ENCODE peak calls at places on chromosomes 11 and 22, in eight cellular contexts. O is HCT116, V is body of pancreas, J is uterus, D is ovary, R is transverse colon, Y is heart left ventricle, L is IMR-90. A is an unnamed sample. For H3K4me1, the result is how much of the 10 kb centered on the place peaks cover.

GRCh38 chr22:44869196-44869595 is 116.8 kb downstream of the ARHGAP8 start:
- DNase-seq in R (no peak), Y (no peak), V (no peak), L (peak), O (no peak), J (no peak), D (no peak), A (no peak)

GRCh38 chr11:69950120-69950519 is 128.0 kb upstream of the ANO1 start:
- DNase-seq in D (no peak), R (peak), L (peak), O (peak), V (no peak), J (no peak), Y (no peak), A (peak)

GRCh38 chr11:128379587-128380279 is 207.6 kb downstream of the ETS1 start:
- DNase-seq in R (no peak), O (no peak), D (no peak), J (no peak), Y (no peak), V (no peak), L (no peak), A (no peak)

GRCh38 chr22:40345801-40346177 is 511 bp upstream of the ADSL start:
- DNase-seq in J (no peak), V (no peak), R (peak), D (no peak), Y (no peak), L (no peak), O (no peak), A (no peak)

GRCh38 chr11:82889133-82890001 is 10.9 kb downstream of the PRCP start:
- DNase-seq in L (peak), J (no peak), Y (peak), O (no peak), R (no peak), D (no peak), V (no peak), A (no peak)

GRCh38 chr11:128481135-128481534 is 106.2 kb downstream of the ETS1 start:
- DNase-seq in V (no peak), L (peak), O (no peak), Y (no peak), D (no peak), J (no peak), R (no peak), A (no peak)

GRCh38 chr11:77088236-77089003 is 14.2 kb upstream of the OMP start:
- DNase-seq in R (peak), L (no peak), J (no peak), V (peak), O (no peak), D (no peak), Y (peak), A (peak)

GRCh38 chr11:71364176-71364671 is 84.0 kb downstream of the DHCR7 start:
- DNase-seq in J (no peak), V (peak), O (no peak), L (no peak), Y (no peak), R (no peak), D (no peak), A (no peak)

GRCh38 chr22:48982321-48982905 is 845.3 kb downstream of the BRD1 start:
- DNase-seq in R (no peak), J (no peak), Y (no peak), O (no peak), D (no peak), L (no peak), V (no peak), A (no peak)

GRCh38 chr11:12692238-12693074 is 18.2 kb downstream of the TEAD1 start:
- DNase-seq in D (peak), V (peak), L (peak), Y (peak), R (peak), J (peak), O (peak), A (peak)
- TF ChIP-seq POLR2A in D (no peak), V (peak), L (peak), Y (no peak), R (no peak), J (no peak), O (no peak), A (peak)

GRCh38 chr22:25933158-25933788 is 191.3 kb downstream of the MYO18B start:
- DNase-seq in O (no peak), V (no peak), R (no peak), J (no peak), Y (no peak), L (no peak), D (no peak), A (no peak)
- H3K4me1 ChIP-seq in O (under half), V (under half), R (under half), J (under half), Y (under half), L (under half), D (under half), A (under half)

DNA sequence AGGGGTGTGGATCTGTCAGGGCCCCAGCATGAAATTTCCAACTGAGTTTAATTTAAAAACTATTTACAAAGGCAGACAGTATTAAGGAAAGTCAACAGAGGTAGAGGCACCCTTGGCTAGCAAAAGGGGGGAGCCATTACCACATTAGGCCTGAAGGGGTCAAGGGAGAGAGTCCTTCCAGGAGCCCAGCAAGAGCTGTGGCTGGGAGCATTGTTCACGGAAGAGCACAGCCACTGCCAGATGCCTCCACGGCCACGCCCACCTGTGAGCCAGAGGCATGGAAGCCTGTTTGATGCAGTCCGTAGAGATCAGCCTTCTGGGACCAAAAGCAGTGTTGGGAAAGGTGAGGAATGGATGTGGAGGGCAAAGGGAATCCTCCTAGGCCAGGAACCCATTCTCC is 102.6 kb downstream of the GALNT18 start:
- DNase-seq in V (no peak), O (no peak), Y (no peak), D (no peak), L (no peak), R (no peak), J (no peak), A (no peak)
- TF ChIP-seq CTCF in V (no peak), O (no peak), Y (no peak), D (no peak), L (no peak), R (no peak), J (no peak), A (no peak)

GRCh38 chr22:39290724-39291161 is 28.7 kb downstream of the RPL3 start:
- DNase-seq in V (peak), Y (peak), D (peak), R (no peak), J (peak), O (no peak), L (peak), A (peak)

GRCh38 chr22:39292002-39292401 is 27.4 kb downstream of the RPL3 start:
- DNase-seq in Y (no peak), L (no peak), D (no peak), V (peak), R (no peak), J (no peak), O (no peak), A (no peak)

GRCh38 chr22:39291501-39291900 is 27.9 kb downstream of the RPL3 start:
- DNase-seq in V (no peak), D (no peak), J (no peak), O (no peak), R (no peak), Y (no peak), L (no peak), A (no peak)

GRCh38 chr22:39293766-39294368 is 25.6 kb downstream of the RPL3 start:
- DNase-seq in R (no peak), L (no peak), O (no peak), V (no peak), J (no peak), D (no peak), Y (no peak), A (no peak)

GRCh38 chr22:39292561-39293074 is 26.8 kb downstream of the RPL3 start:
- DNase-seq in V (peak), Y (peak), J (peak), O (peak), D (peak), R (peak), L (peak), A (peak)
- TF ChIP-seq POLR2A in V (peak), Y (peak), J (no peak), O (peak), D (no peak), R (peak), L (no peak), A (peak)

DNA sequence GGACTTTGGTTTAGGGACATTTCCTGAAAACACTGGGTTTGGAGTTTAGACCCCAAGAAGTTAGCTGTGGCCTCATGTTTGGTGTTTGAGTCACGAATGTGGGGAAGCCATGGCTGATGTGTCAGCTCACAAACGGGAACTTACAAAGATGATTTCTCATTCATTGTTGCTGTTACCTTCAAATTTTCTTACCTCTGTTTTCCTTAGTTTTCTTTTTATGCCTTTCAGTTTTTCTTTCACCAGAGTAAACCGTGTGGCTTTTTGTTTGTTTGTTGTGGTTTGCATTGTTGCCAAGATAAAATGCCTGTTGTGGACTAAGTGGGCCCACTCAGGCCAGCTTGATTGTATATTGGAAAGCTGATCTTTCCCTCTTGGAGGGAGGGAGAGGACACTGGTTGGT is 89.2 kb downstream of the SWAP70 start:
- DNase-seq in J (no peak), R (no peak), D (no peak), L (peak), O (no peak), V (no peak), Y (no peak), A (no peak)
- H3K4me1 ChIP-seq in J (under half), R (under half), D (under half), L (under half), O (under half), V (under half), Y (half or more), A (under half)

DNA sequence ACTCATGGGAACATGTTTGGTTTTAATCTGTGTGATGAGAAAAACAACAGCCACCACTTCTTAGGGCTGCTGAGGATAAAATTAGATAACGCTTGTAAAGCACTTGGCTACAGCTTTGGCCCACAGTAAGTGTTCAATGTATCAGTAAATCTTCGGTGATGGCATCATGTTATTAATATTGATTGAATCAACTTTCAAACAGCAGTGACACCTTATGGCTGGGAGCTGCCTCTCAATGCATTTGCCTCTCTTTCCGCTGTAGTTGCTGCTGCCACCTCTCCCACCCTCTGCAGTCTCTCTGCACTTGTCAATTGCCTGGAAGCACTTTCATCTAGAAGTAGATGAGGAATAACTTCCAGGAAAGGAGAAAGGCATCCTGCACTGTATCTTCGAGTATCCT is 491.1 kb downstream of the OPCML start:
- DNase-seq in V (no peak), R (no peak), J (no peak), L (no peak), D (no peak), Y (no peak), O (no peak), A (no peak)
- TF ChIP-seq CTCF in V (no peak), R (no peak), J (no peak), L (no peak), D (no peak), Y (no peak), O (no peak), A (no peak)